ENCODE peak calls at places on chromosome 17, in ten cellular contexts. P is activated naive CD4-positive, alpha-beta T cell treated with anti-CD3 and anti-CD28 coated beads for 36 hours; M is AG04449; Z is foreskin keratinocyte; G is hippocampal formation; C is endodermal cell; B is caudate nucleus; I is activated CD8-positive, alpha-beta T cell treated with anti-CD3 and anti-CD28 coated beads for 36 hours; J is C1 segment of cervical spinal cord; N is RWPE1. L is an unnamed sample.

GRCh38 chr17:79622776-79623175 is 11.9 kb upstream of the RBFOX3 start:
- DNase-seq in P (peak; percentile 0), M (no peak), Z (no peak), G (no peak), C (peak; percentile 29), B (no peak), I (no peak), J (no peak), N (no peak), L (no peak)

GRCh38 chr17:39753514-39754160 is 15.9 kb downstream of the GRB7 start:
- DNase-seq in P (peak; percentile 46), M (no peak), Z (no peak), G (no peak), C (peak; percentile 84), B (no peak), I (peak; percentile 60), J (peak; percentile 73), N (peak; percentile 18), L (peak; percentile 88)

GRCh38 chr17:52536466-52536865 is 378.0 kb upstream of the CA10 start:
- DNase-seq in P (no peak), M (no peak), Z (no peak), G (no peak), C (no peak), B (no peak), I (no peak), J (no peak), N (no peak), L (no peak)

GRCh38 chr17:39485555-39485954 is 24.3 kb downstream of the CDK12 start:
- DNase-seq in P (no peak), M (peak; percentile 89), Z (peak; percentile 86), G (no peak), C (no peak), B (no peak), I (no peak), J (no peak), N (peak; percentile 41), L (no peak)

GRCh38 chr17:61416211-61416539 is 16.5 kb downstream of the TBX2 start:
- DNase-seq in P (no peak), M (no peak), Z (no peak), G (no peak), C (no peak), B (no peak), I (no peak), J (no peak), N (no peak), L (no peak)

GRCh38 chr17:32518856-32519768 is 32.3 kb downstream of the CDK5R1 start:
- DNase-seq in P (peak; percentile 85), M (no peak), Z (no peak), G (no peak), C (peak; percentile 97), B (no peak), I (peak; percentile 71), J (peak; percentile 44), N (peak; percentile 64), L (peak; percentile 82)

GRCh38 chr17:50057521-50057991 is 1.6 kb downstream of the ITGA3 start:
- DNase-seq in P (no peak), M (no peak), Z (no peak), G (no peak), C (peak; percentile 51), B (no peak), I (no peak), J (no peak), N (no peak), L (no peak)

GRCh38 chr17:10772425-10773380 is 31.2 kb downstream of the TMEM238L start:
- DNase-seq in P (peak; percentile 68), M (no peak), Z (no peak), G (no peak), C (peak; percentile 98), B (no peak), I (peak; percentile 72), J (no peak), N (no peak), L (peak; percentile 65)

GRCh38 chr17:71068351-71068750 is 899.0 kb downstream of the KCNJ2 start:
- DNase-seq in P (no peak), M (no peak), Z (no peak), G (no peak), C (no peak), B (no peak), I (no peak), J (no peak), N (no peak), L (no peak)

GRCh38 chr17:72134560-72135399 is 14.0 kb downstream of the SOX9 start:
- DNase-seq in P (no peak), M (no peak), Z (no peak), G (no peak), C (no peak), B (no peak), I (no peak), J (no peak), N (no peak), L (no peak)

GRCh38 chr17:67293251-67294203 is 48.5 kb upstream of the HELZ start:
- DNase-seq in P (peak; percentile 82), M (no peak), Z (no peak), G (peak; percentile 7), C (peak; percentile 93), B (no peak), I (peak; percentile 85), J (peak; percentile 17), N (peak; percentile 51), L (peak; percentile 83)

GRCh38 chr17:36213695-36214094 is 2.8 kb downstream of the CCL4L2 start:
- DNase-seq in P (no peak), M (no peak), Z (no peak), G (no peak), C (peak; percentile 41), B (no peak), I (no peak), J (no peak), N (no peak), L (no peak)

GRCh38 chr17:45650601-45651000 is 133.5 kb upstream of the CRHR1 start:
- DNase-seq in P (no peak), M (no peak), Z (no peak), G (no peak), C (no peak), B (no peak), I (no peak), J (no peak), N (no peak), L (no peak)

GRCh38 chr17:6749519-6749918 is 6.3 kb upstream of the XAF1 start:
- DNase-seq in P (peak; percentile 28), M (no peak), Z (no peak), G (no peak), C (no peak), B (no peak), I (peak; percentile 24), J (no peak), N (no peak), L (no peak)

L was measured in GM12865.